ENCODE peak calls at places on chromosome 4, in ten cellular contexts. V is tibial nerve; A is CD4-positive, alpha-beta memory T cell; U is NCI-H774; S is neuronal stem cell; C is astrocyte of the hippocampus; T is NCI-H2029; B is sciatic nerve; K is left ventricle myocardium superior; G is germinal center. Z is an unnamed sample.
A peak's percentile ranks its signal among the peaks of the same experiment; 100 is the strongest.

GRCh38 chr4:26741491-26741871 is 119.2 kb upstream of the STIM2 start:
- DNase-seq in V (no peak), A (no peak), U (no peak), S (peak; percentile 58), C (peak; percentile 73), T (no peak), B (no peak), K (no peak), G (no peak), Z (no peak)

GRCh38 chr4:113739197-113739596 is 22.3 kb downstream of the CAMK2D start:
- DNase-seq in V (no peak), A (no peak), U (no peak), S (no peak), C (no peak), T (no peak), B (no peak), K (no peak), G (peak; percentile 2), Z (no peak)

GRCh38 chr4:119286377-119287002 is 35.4 kb downstream of the FABP2 start:
- DNase-seq in V (no peak), A (peak; percentile 49), U (no peak), S (peak; percentile 2), C (peak; percentile 70), T (no peak), B (no peak), K (no peak), G (no peak), Z (peak; percentile 6)

GRCh38 chr4:183342541-183343533 is 20.6 kb upstream of the CLDN24 start:
- DNase-seq in V (no peak), A (no peak), U (no peak), S (no peak), C (no peak), T (peak; percentile 2), B (peak; percentile 58), K (peak; percentile 42), G (no peak), Z (no peak)

GRCh38 chr4:170464614-170465197 is 374.9 kb upstream of the AADAT start:
- DNase-seq in V (no peak), A (no peak), U (no peak), S (no peak), C (no peak), T (no peak), B (no peak), K (no peak), G (no peak), Z (no peak)

GRCh38 chr4:26120098-26120795 is 200.6 kb upstream of the RBPJ start:
- DNase-seq in V (no peak), A (no peak), U (no peak), S (no peak), C (no peak), T (no peak), B (no peak), K (no peak), G (no peak), Z (no peak)

GRCh38 chr4:149735796-149736195 is 79.8 kb downstream of the IQCM start:
- DNase-seq in V (no peak), A (no peak), U (no peak), S (no peak), C (no peak), T (no peak), B (no peak), K (no peak), G (no peak), Z (no peak)

GRCh38 chr4:74659576-74660411 is 134.5 kb downstream of the BTC start:
- DNase-seq in V (no peak), A (no peak), U (no peak), S (no peak), C (peak; percentile 97), T (no peak), B (no peak), K (no peak), G (no peak), Z (peak; percentile 87)

GRCh38 chr4:44157611-44158277 is 290.9 kb downstream of the KCTD8 start:
- DNase-seq in V (no peak), A (no peak), U (no peak), S (no peak), C (peak; percentile 61), T (no peak), B (no peak), K (no peak), G (no peak), Z (no peak)

GRCh38 chr4:125313989-125314602 is 659 bp upstream of the FAT4 start:
- DNase-seq in V (no peak), A (no peak), U (no peak), S (peak; percentile 48), C (peak; percentile 14), T (no peak), B (no peak), K (no peak), G (no peak), Z (no peak)

GRCh38 chr4:125316781-125317525 is 2.2 kb downstream of the FAT4 start:
- DNase-seq in V (no peak), A (no peak), U (no peak), S (peak; percentile 30), C (peak; percentile 62), T (no peak), B (peak; percentile 64), K (peak; percentile 56), G (no peak), Z (peak; percentile 30)

GRCh38 chr4:140183270-140183669 is 29.3 kb upstream of the MAML3 start:
- DNase-seq in V (no peak), A (no peak), U (no peak), S (no peak), C (no peak), T (no peak), B (no peak), K (no peak), G (no peak), Z (no peak)

GRCh38 chr4:168618577-168619265 is 121.9 kb downstream of the PALLD start:
- DNase-seq in V (no peak), A (no peak), U (no peak), S (no peak), C (peak; percentile 92), T (no peak), B (no peak), K (no peak), G (no peak), Z (peak; percentile 80)

GRCh38 chr4:15906024-15906443 is 32.5 kb downstream of the FGFBP1 start:
- DNase-seq in V (no peak), A (no peak), U (peak; percentile 81), S (no peak), C (peak; percentile 36), T (peak; percentile 79), B (no peak), K (peak; percentile 31), G (peak; percentile 52), Z (peak; percentile 41)

GRCh38 chr4:56972832-56973231 is 4.6 kb downstream of the NOA1 start:
- DNase-seq in V (no peak), A (no peak), U (no peak), S (no peak), C (no peak), T (no peak), B (no peak), K (no peak), G (no peak), Z (no peak)

GRCh38 chr4:81096566-81096965 is 66.1 kb downstream of the BMP3 start:
- DNase-seq in V (no peak), A (no peak), U (no peak), S (no peak), C (no peak), T (no peak), B (no peak), K (no peak), G (no peak), Z (no peak)

GRCh38 chr4:182015893-182016292 is 227.3 kb upstream of the TENM3 start:
- DNase-seq in V (no peak), A (no peak), U (no peak), S (no peak), C (peak; percentile 44), T (no peak), B (no peak), K (no peak), G (no peak), Z (peak; percentile 63)

GRCh38 chr4:108743021-108743420 is 19.8 kb downstream of the ETNPPL start:
- DNase-seq in V (no peak), A (no peak), U (no peak), S (no peak), C (peak; percentile 22), T (no peak), B (no peak), K (no peak), G (no peak), Z (no peak)

GRCh38 chr4:56430203-56430602 is 5.2 kb downstream of the PPAT start:
- DNase-seq in V (no peak), A (no peak), U (no peak), S (no peak), C (no peak), T (no peak), B (no peak), K (no peak), G (no peak), Z (no peak)

GRCh38 chr4:145881585-145881984 is 57.0 kb downstream of the ZNF827 start:
- DNase-seq in V (no peak), A (no peak), U (no peak), S (no peak), C (no peak), T (no peak), B (no peak), K (no peak), G (no peak), Z (no peak)

GRCh38 chr4:169070071-169070894 is 60.2 kb upstream of the CBR4 start:
- DNase-seq in V (no peak), A (no peak), U (peak; percentile 45), S (peak; percentile 23), C (peak; percentile 97), T (peak; percentile 79), B (no peak), K (peak; percentile 60), G (no peak), Z (peak; percentile 86)

GRCh38 chr4:41693629-41694028 is 54.9 kb downstream of the PHOX2B start:
- DNase-seq in V (no peak), A (no peak), U (peak; percentile 18), S (peak; percentile 18), C (peak; percentile 49), T (no peak), B (no peak), K (no peak), G (no peak), Z (peak; percentile 19)

GRCh38 chr4:65893311-65893710 is 223.0 kb upstream of the EPHA5 start:
- DNase-seq in V (no peak), A (no peak), U (no peak), S (no peak), C (no peak), T (no peak), B (no peak), K (no peak), G (no peak), Z (no peak)

GRCh38 chr4:147590249-147590920 is 26.8 kb upstream of the TMEM184C start:
- DNase-seq in V (peak; percentile 59), A (peak; percentile 11), U (no peak), S (peak; percentile 71), C (peak; percentile 82), T (no peak), B (peak; percentile 78), K (peak; percentile 56), G (peak; percentile 19), Z (peak; percentile 29)

GRCh38 chr4:104064650-104065577 is 345.1 kb upstream of the TACR3 start:
- DNase-seq in V (peak; percentile 14), A (no peak), U (peak; percentile 42), S (peak; percentile 38), C (peak; percentile 68), T (peak; percentile 20), B (peak; percentile 64), K (peak; percentile 27), G (no peak), Z (no peak)

GRCh38 chr4:81651500-81651899 is 179.8 kb upstream of the RASGEF1B start:
- DNase-seq in V (no peak), A (no peak), U (no peak), S (no peak), C (no peak), T (peak; percentile 50), B (no peak), K (no peak), G (no peak), Z (no peak)

GRCh38 chr4:165992263-165992662 is 119.2 kb downstream of the TLL1 start:
- DNase-seq in V (no peak), A (no peak), U (no peak), S (no peak), C (no peak), T (no peak), B (no peak), K (no peak), G (no peak), Z (no peak)

GRCh38 chr4:38322709-38323108 is 341.3 kb upstream of the KLF3 start:
- DNase-seq in V (no peak), A (no peak), U (no peak), S (no peak), C (peak; percentile 82), T (no peak), B (peak; percentile 64), K (peak; percentile 61), G (no peak), Z (peak; percentile 83)

Z was measured in Daoy.